ENCODE peak calls at places on chromosome 17, in seven cellular contexts. One of them, this sample, is unnamed.

GRCh38 chr17:81115749-81116464 is 49.4 kb upstream of the PVALEF start:
- DNase-seq in dorsolateral prefrontal cortex: no peak
- DNase-seq in thyroid gland: peak; percentile 27
- DNase-seq in left ventricle myocardium inferior: peak; percentile 34
- DNase-seq in cardiac fibroblast: no peak
- DNase-seq in PC-3: no peak
- DNase-seq in heart left ventricle: peak; percentile 57
- DNase-seq in this sample: no peak

GRCh38 chr17:9226794-9227135 is 205.5 kb downstream of the NTN1 start:
- DNase-seq in left ventricle myocardium inferior: no peak
- DNase-seq in PC-3: no peak
- DNase-seq in dorsolateral prefrontal cortex: no peak
- DNase-seq in thyroid gland: no peak
- DNase-seq in heart left ventricle: no peak
- DNase-seq in cardiac fibroblast: no peak
- DNase-seq in this sample: no peak

GRCh38 chr17:57114085-57114673 is 29.1 kb downstream of the AKAP1 start:
- DNase-seq in cardiac fibroblast: no peak
- DNase-seq in left ventricle myocardium inferior: peak; percentile 56
- DNase-seq in PC-3: peak; percentile 66
- DNase-seq in heart left ventricle: no peak
- DNase-seq in dorsolateral prefrontal cortex: no peak
- DNase-seq in thyroid gland: peak; percentile 55
- DNase-seq in this sample: peak; percentile 69

GRCh38 chr17:41521574-41522261 is 3.0 kb upstream of the KRT15 start:
- DNase-seq in cardiac fibroblast: peak; percentile 68
- DNase-seq in dorsolateral prefrontal cortex: no peak
- DNase-seq in PC-3: peak; percentile 95
- DNase-seq in heart left ventricle: no peak
- DNase-seq in thyroid gland: peak; percentile 18
- DNase-seq in left ventricle myocardium inferior: no peak
- DNase-seq in this sample: no peak

GRCh38 chr17:21573961-21574610 is 118.2 kb upstream of the KCNJ18 start:
- DNase-seq in heart left ventricle: peak; percentile 82
- DNase-seq in cardiac fibroblast: peak; percentile 88
- DNase-seq in thyroid gland: peak; percentile 46
- DNase-seq in left ventricle myocardium inferior: peak; percentile 83
- DNase-seq in PC-3: no peak
- DNase-seq in dorsolateral prefrontal cortex: peak; percentile 68
- DNase-seq in this sample: no peak

GRCh38 chr17:63950940-63951907 is 19.1 kb upstream of the CD79B start:
- DNase-seq in PC-3: peak; percentile 82
- DNase-seq in cardiac fibroblast: no peak
- DNase-seq in thyroid gland: peak; percentile 73
- DNase-seq in left ventricle myocardium inferior: no peak
- DNase-seq in dorsolateral prefrontal cortex: no peak
- DNase-seq in heart left ventricle: no peak
- DNase-seq in this sample: no peak

GRCh38 chr17:5373112-5373511 is 46.4 kb downstream of the NUP88 start:
- DNase-seq in cardiac fibroblast: no peak
- DNase-seq in thyroid gland: no peak
- DNase-seq in left ventricle myocardium inferior: no peak
- DNase-seq in PC-3: no peak
- DNase-seq in dorsolateral prefrontal cortex: no peak
- DNase-seq in heart left ventricle: no peak
- DNase-seq in this sample: no peak

GRCh38 chr17:4945176-4945943 is 3.0 kb downstream of the PFN1 start:
- DNase-seq in heart left ventricle: peak; percentile 89
- DNase-seq in left ventricle myocardium inferior: peak; percentile 72
- DNase-seq in PC-3: peak; percentile 93
- DNase-seq in dorsolateral prefrontal cortex: peak; percentile 92
- DNase-seq in thyroid gland: peak; percentile 31
- DNase-seq in cardiac fibroblast: peak; percentile 88
- DNase-seq in this sample: no peak

GRCh38 chr17:39113871-39114270 is 37.6 kb downstream of the PLXDC1 start:
- DNase-seq in PC-3: no peak
- DNase-seq in thyroid gland: no peak
- DNase-seq in heart left ventricle: no peak
- DNase-seq in cardiac fibroblast: no peak
- DNase-seq in left ventricle myocardium inferior: no peak
- DNase-seq in dorsolateral prefrontal cortex: no peak
- DNase-seq in this sample: no peak

GRCh38 chr17:71870546-71870862 is 250.3 kb upstream of the SOX9 start:
- DNase-seq in cardiac fibroblast: no peak
- DNase-seq in heart left ventricle: no peak
- DNase-seq in thyroid gland: no peak
- DNase-seq in PC-3: no peak
- DNase-seq in dorsolateral prefrontal cortex: no peak
- DNase-seq in left ventricle myocardium inferior: no peak
- DNase-seq in this sample: no peak

GRCh38 chr17:82242977-82243647 is 14.3 kb downstream of the SLC16A3 start:
- DNase-seq in thyroid gland: peak; percentile 93
- DNase-seq in left ventricle myocardium inferior: peak; percentile 83
- DNase-seq in dorsolateral prefrontal cortex: peak; percentile 90
- DNase-seq in heart left ventricle: peak; percentile 85
- DNase-seq in PC-3: peak; percentile 54
- DNase-seq in cardiac fibroblast: peak; percentile 90
- DNase-seq in this sample: no peak

GRCh38 chr17:79943354-79944241 is 92.1 kb downstream of the TBC1D16 start:
- DNase-seq in PC-3: no peak
- DNase-seq in left ventricle myocardium inferior: peak; percentile 3
- DNase-seq in heart left ventricle: peak; percentile 8
- DNase-seq in thyroid gland: peak; percentile 0
- DNase-seq in cardiac fibroblast: no peak
- DNase-seq in dorsolateral prefrontal cortex: peak; percentile 38
- DNase-seq in this sample: peak; percentile 10

GRCh38 chr17:61589990-61590389 is 1.0 kb downstream of the NACA2 start:
- DNase-seq in dorsolateral prefrontal cortex: no peak
- DNase-seq in left ventricle myocardium inferior: no peak
- DNase-seq in PC-3: no peak
- DNase-seq in cardiac fibroblast: no peak
- DNase-seq in thyroid gland: no peak
- DNase-seq in heart left ventricle: no peak
- DNase-seq in this sample: no peak

GRCh38 chr17:320139-320538 is 32.5 kb downstream of the RPH3AL start:
- DNase-seq in thyroid gland: no peak
- DNase-seq in left ventricle myocardium inferior: no peak
- DNase-seq in cardiac fibroblast: no peak
- DNase-seq in PC-3: no peak
- DNase-seq in heart left ventricle: no peak
- DNase-seq in dorsolateral prefrontal cortex: peak; percentile 10
- DNase-seq in this sample: no peak

GRCh38 chr17:61634942-61635538 is 44.0 kb upstream of the NACA2 start:
- DNase-seq in thyroid gland: no peak
- DNase-seq in dorsolateral prefrontal cortex: no peak
- DNase-seq in heart left ventricle: no peak
- DNase-seq in PC-3: no peak
- DNase-seq in cardiac fibroblast: no peak
- DNase-seq in left ventricle myocardium inferior: no peak
- DNase-seq in this sample: no peak

GRCh38 chr17:28598799-28599310 is at the start of gene SPAG5:
- DNase-seq in thyroid gland: peak; percentile 95
- DNase-seq in dorsolateral prefrontal cortex: peak; percentile 94
- DNase-seq in left ventricle myocardium inferior: peak; percentile 93
- DNase-seq in heart left ventricle: peak; percentile 92
- DNase-seq in PC-3: peak; percentile 90
- DNase-seq in cardiac fibroblast: peak; percentile 93
- DNase-seq in this sample: peak; percentile 96

GRCh38 chr17:17783825-17784598 is 52.8 kb downstream of the SREBF1 start:
- DNase-seq in cardiac fibroblast: peak; percentile 78
- DNase-seq in PC-3: no peak
- DNase-seq in thyroid gland: peak; percentile 80
- DNase-seq in heart left ventricle: peak; percentile 66
- DNase-seq in dorsolateral prefrontal cortex: peak; percentile 68
- DNase-seq in left ventricle myocardium inferior: peak; percentile 66
- DNase-seq in this sample: peak; percentile 66

GRCh38 chr17:75778861-75779249 is 5.8 kb upstream of the UNK start:
- DNase-seq in thyroid gland: no peak
- DNase-seq in heart left ventricle: no peak
- DNase-seq in dorsolateral prefrontal cortex: no peak
- DNase-seq in PC-3: no peak
- DNase-seq in cardiac fibroblast: no peak
- DNase-seq in left ventricle myocardium inferior: no peak
- DNase-seq in this sample: peak; percentile 54

GRCh38 chr17:38897671-38898290 is 27.6 kb upstream of the LASP1NB start:
- DNase-seq in PC-3: no peak
- DNase-seq in cardiac fibroblast: no peak
- DNase-seq in left ventricle myocardium inferior: no peak
- DNase-seq in dorsolateral prefrontal cortex: no peak
- DNase-seq in heart left ventricle: no peak
- DNase-seq in thyroid gland: peak; percentile 32
- DNase-seq in this sample: no peak

GRCh38 chr17:9057310-9057709 is 36.0 kb downstream of the NTN1 start:
- DNase-seq in heart left ventricle: no peak
- DNase-seq in dorsolateral prefrontal cortex: no peak
- DNase-seq in thyroid gland: no peak
- DNase-seq in left ventricle myocardium inferior: no peak
- DNase-seq in PC-3: no peak
- DNase-seq in cardiac fibroblast: no peak
- DNase-seq in this sample: no peak

GRCh38 chr17:80668375-80669149 is 123.9 kb downstream of the RPTOR start:
- DNase-seq in left ventricle myocardium inferior: no peak
- DNase-seq in cardiac fibroblast: no peak
- DNase-seq in thyroid gland: no peak
- DNase-seq in dorsolateral prefrontal cortex: no peak
- DNase-seq in heart left ventricle: no peak
- DNase-seq in PC-3: no peak
- DNase-seq in this sample: no peak

GRCh38 chr17:17140590-17140980 is 65.5 kb downstream of the PLD6 start:
- DNase-seq in left ventricle myocardium inferior: no peak
- DNase-seq in cardiac fibroblast: peak; percentile 62
- DNase-seq in dorsolateral prefrontal cortex: no peak
- DNase-seq in heart left ventricle: no peak
- DNase-seq in thyroid gland: no peak
- DNase-seq in PC-3: peak; percentile 85
- DNase-seq in this sample: no peak

GRCh38 chr17:41037853-41038350 is 3.2 kb upstream of the KRTAP1-3 start:
- DNase-seq in left ventricle myocardium inferior: no peak
- DNase-seq in heart left ventricle: no peak
- DNase-seq in PC-3: no peak
- DNase-seq in cardiac fibroblast: no peak
- DNase-seq in thyroid gland: no peak
- DNase-seq in dorsolateral prefrontal cortex: no peak
- DNase-seq in this sample: no peak

GRCh38 chr17:79843475-79843916 is 4.3 kb upstream of the CBX4 start:
- DNase-seq in thyroid gland: no peak
- DNase-seq in left ventricle myocardium inferior: no peak
- DNase-seq in PC-3: no peak
- DNase-seq in cardiac fibroblast: no peak
- DNase-seq in dorsolateral prefrontal cortex: no peak
- DNase-seq in heart left ventricle: no peak
- DNase-seq in this sample: no peak

GRCh38 chr17:78344666-78345065 is 15.2 kb downstream of the SOCS3 start:
- DNase-seq in cardiac fibroblast: no peak
- DNase-seq in thyroid gland: no peak
- DNase-seq in heart left ventricle: no peak
- DNase-seq in dorsolateral prefrontal cortex: no peak
- DNase-seq in PC-3: no peak
- DNase-seq in left ventricle myocardium inferior: no peak
- DNase-seq in this sample: no peak

GRCh38 chr17:40480501-40481003 is 20.9 kb downstream of the TNS4 start:
- DNase-seq in dorsolateral prefrontal cortex: no peak
- DNase-seq in left ventricle myocardium inferior: no peak
- DNase-seq in cardiac fibroblast: peak; percentile 81
- DNase-seq in heart left ventricle: peak; percentile 51
- DNase-seq in thyroid gland: no peak
- DNase-seq in PC-3: peak; percentile 34
- DNase-seq in this sample: no peak

GRCh38 chr17:49455226-49455968 is 39.7 kb upstream of the NGFR start:
- DNase-seq in dorsolateral prefrontal cortex: no peak
- DNase-seq in left ventricle myocardium inferior: no peak
- DNase-seq in PC-3: no peak
- DNase-seq in cardiac fibroblast: no peak
- DNase-seq in heart left ventricle: no peak
- DNase-seq in thyroid gland: no peak
- DNase-seq in this sample: no peak
- TF ChIP-seq CTCF in dorsolateral prefrontal cortex: no peak
- TF ChIP-seq CTCF in left ventricle myocardium inferior: no peak
- TF ChIP-seq CTCF in PC-3: no peak
- TF ChIP-seq CTCF in cardiac fibroblast: no peak
- TF ChIP-seq CTCF in heart left ventricle: no peak
- TF ChIP-seq CTCF in thyroid gland: no peak
- TF ChIP-seq CTCF in this sample: no peak

GRCh38 chr17:50149425-50150353 is 788 bp downstream of the PPP1R9B start:
- DNase-seq in left ventricle myocardium inferior: peak; percentile 66
- DNase-seq in PC-3: peak; percentile 70
- DNase-seq in cardiac fibroblast: peak; percentile 61
- DNase-seq in heart left ventricle: peak; percentile 64
- DNase-seq in thyroid gland: peak; percentile 67
- DNase-seq in dorsolateral prefrontal cortex: no peak
- DNase-seq in this sample: peak; percentile 70
- TF ChIP-seq CTCF in left ventricle myocardium inferior: peak; percentile 41
- TF ChIP-seq CTCF in PC-3: no peak
- TF ChIP-seq CTCF in cardiac fibroblast: no peak
- TF ChIP-seq CTCF in heart left ventricle: peak; percentile 24
- TF ChIP-seq CTCF in thyroid gland: no peak
- TF ChIP-seq CTCF in dorsolateral prefrontal cortex: peak; percentile 24
- TF ChIP-seq CTCF in this sample: no peak

GRCh38 chr17:68539536-68540469 is 27.6 kb downstream of the PRKAR1A start:
- DNase-seq in thyroid gland: peak; percentile 65
- DNase-seq in heart left ventricle: no peak
- DNase-seq in cardiac fibroblast: peak; percentile 62
- DNase-seq in dorsolateral prefrontal cortex: no peak
- DNase-seq in PC-3: peak; percentile 19
- DNase-seq in left ventricle myocardium inferior: no peak
- DNase-seq in this sample: no peak
- TF ChIP-seq CTCF in thyroid gland: peak; percentile 68
- TF ChIP-seq CTCF in heart left ventricle: peak; percentile 17
- TF ChIP-seq CTCF in cardiac fibroblast: peak; percentile 17
- TF ChIP-seq CTCF in dorsolateral prefrontal cortex: peak; percentile 18
- TF ChIP-seq CTCF in PC-3: peak; percentile 52
- TF ChIP-seq CTCF in left ventricle myocardium inferior: peak; percentile 40
- TF ChIP-seq CTCF in this sample: no peak

DNA sequence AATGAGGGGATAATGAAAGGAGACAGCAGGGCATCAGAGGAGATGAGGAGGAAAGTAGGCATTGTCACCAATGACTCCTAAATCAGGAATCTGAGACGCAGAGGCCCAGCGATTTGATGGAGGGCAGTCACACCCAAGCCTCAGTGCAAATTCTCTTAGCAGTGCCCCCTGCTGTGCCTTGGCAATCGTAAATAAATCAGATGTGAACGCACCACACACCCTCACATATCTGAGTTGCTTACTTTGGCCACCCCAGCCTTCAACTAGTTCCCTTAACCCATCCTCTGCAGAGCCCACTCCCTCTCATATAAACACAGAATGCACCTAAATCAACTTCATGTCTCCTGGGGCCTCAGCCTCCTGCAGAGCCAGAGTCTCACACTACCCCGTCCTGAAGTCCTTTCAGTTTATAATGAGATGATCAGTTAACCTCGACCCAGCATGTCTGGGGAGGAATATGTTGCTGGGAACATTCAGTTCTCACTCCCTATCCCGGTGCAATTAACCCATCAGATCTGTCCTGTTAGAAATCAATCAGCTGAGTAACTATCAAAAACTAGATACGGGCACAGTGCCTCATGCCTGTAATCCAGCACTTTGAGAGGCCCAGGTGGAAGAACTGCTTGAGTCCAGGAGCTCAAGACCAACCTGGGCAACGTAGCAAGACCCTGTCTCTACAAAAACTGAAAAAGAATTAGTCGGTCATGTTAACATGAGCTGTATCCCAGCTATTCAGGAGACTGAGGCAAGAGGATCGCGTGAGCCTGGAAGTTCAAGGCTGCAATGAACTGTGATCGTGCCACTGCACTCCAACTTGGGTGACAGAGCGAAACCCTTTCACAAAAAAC is 78.4 kb downstream of the SLC39A11 start:
- DNase-seq in heart left ventricle: no peak
- DNase-seq in thyroid gland: no peak
- DNase-seq in left ventricle myocardium inferior: no peak
- DNase-seq in PC-3: peak; percentile 57
- DNase-seq in dorsolateral prefrontal cortex: no peak
- DNase-seq in cardiac fibroblast: peak; percentile 12
- DNase-seq in this sample: no peak
- TF ChIP-seq CTCF in heart left ventricle: no peak
- TF ChIP-seq CTCF in thyroid gland: no peak
- TF ChIP-seq CTCF in left ventricle myocardium inferior: no peak
- TF ChIP-seq CTCF in PC-3: peak; percentile 39
- TF ChIP-seq CTCF in dorsolateral prefrontal cortex: no peak
- TF ChIP-seq CTCF in cardiac fibroblast: no peak
- TF ChIP-seq CTCF in this sample: no peak